ENCODE peak calls at places on chromosomes 2 and 18, in five cellular contexts. R is EL, V is NCI-H2171 treated with DMSO at 0.1 percent for 48 hours, A is DMS53, I is nephron progenitor cell. W is an unnamed sample.

GRCh38 chr2:202135111-202135874 is 62.2 kb downstream of the KIAA2012 start:
- DNase-seq in V (no peak), I (no peak), A (no peak), R (peak), W (no peak)

GRCh38 chr2:121349721-121350401 is 64.9 kb upstream of the TFCP2L1 start:
- DNase-seq in I (no peak), R (no peak), A (no peak), V (no peak), W (no peak)

GRCh38 chr2:151860613-151861146 is 32.5 kb upstream of the ARL5A start:
- DNase-seq in A (no peak), R (no peak), I (no peak), V (no peak), W (no peak)

GRCh38 chr2:203892207-203892606 is 24.6 kb downstream of the CTLA4 start:
- DNase-seq in V (no peak), A (no peak), I (no peak), R (peak), W (no peak)

GRCh38 chr18:5456577-5457466 is 87.0 kb downstream of the EPB41L3 start:
- DNase-seq in R (no peak), A (peak), V (peak), I (peak), W (peak)

GRCh38 chr2:98805412-98806265 is 74.7 kb upstream of the MGAT4A start:
- DNase-seq in R (peak), A (no peak), I (peak), V (peak), W (peak)

GRCh38 chr18:60936101-60936500 is 397.1 kb upstream of the CDH20 start:
- DNase-seq in V (no peak), R (no peak), A (no peak), I (no peak), W (no peak)

GRCh38 chr2:179861027-179861776 is at the start of gene ZNF385B:
- DNase-seq in I (peak), R (peak), A (peak), V (peak), W (peak)